ENCODE peak calls at places on chromosomes 6 and 20, in five cellular contexts. Y, X, N, F and L are unnamed samples.

GRCh38 chr6:16471898-16472297 is 233.5 kb downstream of the GMPR start:
- DNase-seq in Y (no peak), X (no peak), N (no peak), F (no peak), L (no peak)

GRCh38 chr6:110949679-110950285 is 8.7 kb upstream of the GTF3C6 start:
- DNase-seq in Y (no peak), X (peak), N (no peak), F (no peak), L (no peak)

GRCh38 chr6:85580878-85581267 is 12.8 kb downstream of the SNX14 start:
- DNase-seq in Y (no peak), X (peak), N (no peak), F (no peak), L (no peak)

GRCh38 chr6:168121308-168121665 is 42.3 kb upstream of the FRMD1 start:
- DNase-seq in Y (peak), X (no peak), N (no peak), F (peak), L (peak)

GRCh38 chr6:451847-452246 is 60.3 kb downstream of the IRF4 start:
- DNase-seq in Y (no peak), X (no peak), N (no peak), F (no peak), L (no peak)

GRCh38 chr20:21515300-21516179 is 1.7 kb upstream of the NKX2-2 start:
- DNase-seq in Y (no peak), X (no peak), N (no peak), F (peak), L (no peak)

GRCh38 chr20:6501061-6501460 is 266.4 kb upstream of the BMP2 start:
- DNase-seq in Y (no peak), X (peak), N (no peak), F (no peak), L (no peak)

GRCh38 chr20:58043122-58043865 is 185.2 kb downstream of the ANKRD60 start:
- DNase-seq in Y (no peak), X (no peak), N (no peak), F (no peak), L (no peak)

GRCh38 chr6:20700375-20700774 is 166.1 kb downstream of the CDKAL1 start:
- DNase-seq in Y (no peak), X (no peak), N (no peak), F (no peak), L (no peak)

GRCh38 chr6:15044948-15045347 is 200.9 kb upstream of the JARID2 start:
- DNase-seq in Y (no peak), X (no peak), N (no peak), F (no peak), L (no peak)

GRCh38 chr6:11632231-11632630 is 94.7 kb downstream of the TMEM170B start:
- DNase-seq in Y (no peak), X (no peak), N (peak), F (no peak), L (no peak)

GRCh38 chr6:90643366-90643765 is 56.5 kb upstream of the MAP3K7 start:
- DNase-seq in Y (no peak), X (no peak), N (no peak), F (no peak), L (no peak)

GRCh38 chr20:22579711-22580697 is 4.4 kb downstream of the FOXA2 start:
- DNase-seq in Y (no peak), X (no peak), N (peak), F (no peak), L (no peak)

GRCh38 chr6:89352329-89353117 is at the start of gene UBE2J1:
- DNase-seq in Y (peak), X (peak), N (peak), F (peak), L (peak)

GRCh38 chr6:31114540-31114876 is at the start of gene PSORS1C1:
- DNase-seq in Y (no peak), X (peak), N (peak), F (no peak), L (no peak)

GRCh38 chr20:36465109-36466080 is 75.9 kb upstream of the MYL9 start:
- DNase-seq in Y (no peak), X (peak), N (no peak), F (no peak), L (no peak)

GRCh38 chr20:17628101-17628841 is 53.8 kb downstream of the RRBP1 start:
- DNase-seq in Y (no peak), X (no peak), N (peak), F (no peak), L (no peak)

DNA sequence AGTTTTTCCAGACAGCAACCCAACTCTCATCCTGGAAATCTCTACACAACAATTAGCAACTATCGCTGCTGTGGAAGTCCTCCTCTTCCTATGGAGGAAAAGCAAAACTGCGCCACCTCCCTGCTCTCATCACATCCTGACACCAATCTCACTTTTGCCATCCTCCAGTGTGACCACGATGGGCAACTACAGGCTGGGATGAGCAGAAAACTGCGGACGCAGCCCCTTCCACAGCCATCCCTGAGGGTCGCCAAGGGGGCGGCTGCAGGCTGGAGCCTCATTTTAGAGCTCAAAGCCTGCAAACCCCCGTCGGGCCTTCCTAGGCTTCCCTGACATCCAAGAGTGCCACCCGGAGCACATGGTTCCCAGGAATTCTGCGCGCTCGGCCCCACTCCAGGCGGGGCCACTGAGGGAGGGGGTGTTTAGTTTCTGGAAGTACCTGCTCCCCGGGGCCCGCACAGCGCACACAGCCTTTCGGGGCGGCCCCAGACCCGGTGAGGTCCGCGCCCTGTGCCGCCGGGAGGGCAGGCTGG is 1.2 kb downstream of the TCFL5 start:
- DNase-seq in Y (no peak), X (peak), N (no peak), F (no peak), L (no peak)
- TF ChIP-seq CTCF in Y (no peak), X (peak), N (no peak), F (no peak), L (no peak)

DNA sequence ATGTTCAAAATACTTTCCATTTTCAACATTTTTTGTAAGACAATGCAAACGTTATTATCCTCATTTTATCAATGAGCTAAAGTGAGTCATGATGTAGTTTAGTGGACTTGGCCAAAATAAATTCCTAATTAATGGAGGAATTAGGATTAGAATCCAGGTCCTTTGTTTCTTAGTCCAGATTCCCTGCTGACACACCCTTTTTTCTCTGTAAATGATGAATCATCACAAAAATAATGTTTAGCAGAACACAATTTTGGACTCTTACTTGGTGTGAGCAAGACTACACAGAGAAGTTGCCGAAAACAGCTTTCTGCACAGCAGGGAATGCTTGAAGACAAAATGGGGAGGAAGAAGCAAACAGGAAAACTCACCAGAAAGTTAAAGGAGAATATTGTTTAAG is 393.1 kb downstream of the GJA1 start:
- DNase-seq in Y (no peak), X (peak), N (no peak), F (no peak), L (no peak)
- TF ChIP-seq CTCF in Y (no peak), X (no peak), N (no peak), F (no peak), L (no peak)

DNA sequence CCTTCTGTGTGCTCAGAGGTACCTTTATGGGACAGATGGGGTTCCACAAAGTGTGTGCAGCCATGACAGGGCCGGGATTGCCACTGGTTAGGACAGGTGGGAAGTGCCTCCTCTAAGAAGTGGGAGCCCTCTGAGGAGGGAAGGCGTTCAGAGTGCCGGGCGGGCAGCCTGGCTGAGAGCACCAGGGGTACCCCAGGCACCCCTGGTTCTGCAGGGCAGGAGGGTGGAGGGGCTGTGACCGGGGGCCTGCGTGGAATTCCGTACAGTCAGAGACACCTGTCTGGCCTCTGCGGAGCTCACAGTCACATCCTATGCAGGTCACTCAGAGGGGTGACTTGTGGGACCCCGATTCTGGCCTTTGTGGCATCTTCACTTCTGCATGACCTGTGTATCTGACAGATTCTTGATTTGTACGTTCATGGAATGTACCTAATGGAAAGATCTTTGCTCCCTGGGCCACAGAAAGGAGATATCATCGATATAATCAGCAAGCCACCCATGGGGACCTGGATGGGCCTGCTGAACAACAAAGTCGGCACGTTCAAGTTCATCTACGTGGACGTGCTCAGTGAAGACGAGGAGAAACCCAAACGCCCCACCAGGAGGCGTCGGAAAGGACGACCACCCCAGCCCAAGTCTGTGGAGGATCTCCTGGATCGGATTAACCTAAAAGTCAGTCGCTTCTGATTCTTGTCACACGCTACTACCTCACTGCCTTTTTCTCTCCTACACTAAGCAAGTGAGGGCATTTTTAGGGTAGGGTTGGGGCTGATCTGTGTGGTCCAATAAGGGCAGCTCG is 190.9 kb downstream of the SASH1 start:
- DNase-seq in Y (no peak), X (no peak), N (no peak), F (no peak), L (no peak)
- TF ChIP-seq CTCF in Y (no peak), X (no peak), N (no peak), F (no peak), L (no peak)

DNA sequence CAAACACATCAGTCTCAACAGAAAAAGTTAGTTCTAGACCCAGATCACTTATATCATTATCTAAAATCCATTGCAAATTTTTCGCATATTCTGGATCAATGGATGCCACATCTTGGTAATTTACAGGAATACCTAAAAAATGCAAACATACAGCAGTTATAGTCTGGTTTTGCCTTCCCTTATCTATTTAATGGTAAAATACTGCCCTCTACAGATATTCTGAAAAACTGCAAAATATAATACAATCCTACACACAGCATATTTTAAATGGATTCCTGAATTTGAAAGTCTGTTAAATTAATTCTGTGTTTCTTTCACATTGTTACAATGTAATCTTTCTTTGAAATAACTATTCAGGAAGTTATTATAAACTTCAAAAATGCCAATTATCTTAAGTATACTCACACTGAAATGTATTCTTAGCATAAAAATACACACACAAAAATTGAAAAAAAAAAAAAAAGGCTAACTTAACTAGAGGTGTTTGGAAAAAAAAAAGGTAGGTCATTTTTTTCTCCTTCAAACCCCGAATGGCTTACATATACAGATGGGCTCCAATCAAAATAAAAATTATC is 88.4 kb downstream of the HACE1 start:
- DNase-seq in Y (no peak), X (peak), N (no peak), F (no peak), L (no peak)
- TF ChIP-seq CTCF in Y (no peak), X (peak), N (peak), F (peak), L (peak)

GRCh38 chr20:20439602-20440001 is 71.7 kb downstream of the INSM1 start:
- DNase-seq in Y (no peak), X (no peak), N (no peak), F (no peak), L (no peak)
- TF ChIP-seq CTCF in Y (no peak), X (no peak), N (no peak), F (no peak), L (no peak)

GRCh38 chr6:148701393-148701774 is 45.4 kb upstream of the UST start:
- DNase-seq in Y (no peak), X (no peak), N (no peak), F (no peak), L (no peak)

GRCh38 chr6:148697895-148698440 is 48.9 kb upstream of the UST start:
- DNase-seq in Y (no peak), X (no peak), N (no peak), F (no peak), L (no peak)

GRCh38 chr6:148698671-148699180 is 48.1 kb upstream of the UST start:
- DNase-seq in Y (no peak), X (no peak), N (no peak), F (no peak), L (no peak)

GRCh38 chr6:148700713-148701392 is 46.0 kb upstream of the UST start:
- DNase-seq in Y (no peak), X (peak), N (no peak), F (peak), L (no peak)

GRCh38 chr6:148700047-148700712 is 46.6 kb upstream of the UST start:
- DNase-seq in Y (no peak), X (peak), N (no peak), F (no peak), L (no peak)
- TF ChIP-seq CTCF in Y (no peak), X (no peak), N (no peak), F (no peak), L (no peak)

DNA sequence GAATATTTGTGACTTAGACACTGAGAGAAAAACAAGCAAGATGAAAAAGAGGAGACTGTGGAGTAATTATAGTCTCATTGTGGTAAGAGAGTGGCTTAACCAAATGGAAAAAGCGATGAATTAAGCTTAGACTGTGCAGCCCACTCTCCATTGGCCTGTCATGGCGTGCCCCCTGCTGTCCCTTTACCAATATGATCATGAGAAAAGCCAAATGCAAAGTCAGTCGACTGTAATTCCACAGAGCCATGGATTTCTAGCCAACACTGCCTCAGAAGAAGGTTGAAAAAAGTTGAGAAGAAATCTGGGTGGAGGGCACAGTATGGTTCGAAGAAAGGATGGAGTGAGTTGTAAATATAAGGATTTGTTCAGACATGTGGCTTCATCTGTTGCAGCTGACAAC is 251.3 kb downstream of the DOK5 start:
- DNase-seq in Y (no peak), X (no peak), N (no peak), F (no peak), L (no peak)
- TF ChIP-seq CTCF in Y (no peak), X (no peak), N (no peak), F (no peak), L (no peak)

DNA sequence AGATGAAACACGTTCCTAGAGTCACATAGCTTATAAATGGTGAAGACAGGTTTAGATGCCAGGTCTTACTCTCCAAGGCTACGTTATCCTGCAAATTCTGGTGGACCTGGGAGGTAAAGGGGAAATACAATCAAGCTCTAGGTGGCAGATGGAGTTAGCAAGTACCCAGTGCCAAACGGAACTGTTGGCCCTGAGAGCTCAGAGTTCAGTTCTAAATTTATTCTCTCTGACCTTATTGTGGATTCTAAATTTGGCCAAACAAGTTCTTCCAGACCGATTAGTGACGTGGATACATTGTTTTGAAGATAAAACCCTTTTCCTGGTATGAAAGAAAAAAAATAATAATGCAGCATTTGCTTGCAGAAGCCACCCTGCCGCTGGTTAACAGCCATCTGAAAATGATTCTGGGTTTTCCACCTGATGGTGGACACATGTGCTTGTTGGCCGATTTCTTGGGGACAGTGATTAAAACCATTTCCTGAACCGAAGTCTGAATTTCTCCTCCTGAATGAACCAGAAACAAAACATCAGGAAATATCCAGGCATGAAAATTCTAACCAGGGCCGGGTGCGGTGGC is 32.5 kb downstream of the RIPOR3 start:
- DNase-seq in Y (no peak), X (peak), N (no peak), F (no peak), L (no peak)
- TF ChIP-seq CTCF in Y (no peak), X (no peak), N (no peak), F (no peak), L (no peak)

GRCh38 chr6:108452725-108453195 is 108.0 kb upstream of the FOXO3 start:
- DNase-seq in Y (no peak), X (peak), N (no peak), F (no peak), L (no peak)

GRCh38 chr6:108455688-108456087 is 105.0 kb upstream of the FOXO3 start:
- DNase-seq in Y (no peak), X (no peak), N (no peak), F (no peak), L (no peak)

GRCh38 chr6:108448481-108448880 is 112.2 kb upstream of the FOXO3 start:
- DNase-seq in Y (no peak), X (no peak), N (no peak), F (no peak), L (no peak)

GRCh38 chr6:108454356-108454755 is 106.4 kb upstream of the FOXO3 start:
- DNase-seq in Y (no peak), X (no peak), N (no peak), F (no peak), L (no peak)

DNA sequence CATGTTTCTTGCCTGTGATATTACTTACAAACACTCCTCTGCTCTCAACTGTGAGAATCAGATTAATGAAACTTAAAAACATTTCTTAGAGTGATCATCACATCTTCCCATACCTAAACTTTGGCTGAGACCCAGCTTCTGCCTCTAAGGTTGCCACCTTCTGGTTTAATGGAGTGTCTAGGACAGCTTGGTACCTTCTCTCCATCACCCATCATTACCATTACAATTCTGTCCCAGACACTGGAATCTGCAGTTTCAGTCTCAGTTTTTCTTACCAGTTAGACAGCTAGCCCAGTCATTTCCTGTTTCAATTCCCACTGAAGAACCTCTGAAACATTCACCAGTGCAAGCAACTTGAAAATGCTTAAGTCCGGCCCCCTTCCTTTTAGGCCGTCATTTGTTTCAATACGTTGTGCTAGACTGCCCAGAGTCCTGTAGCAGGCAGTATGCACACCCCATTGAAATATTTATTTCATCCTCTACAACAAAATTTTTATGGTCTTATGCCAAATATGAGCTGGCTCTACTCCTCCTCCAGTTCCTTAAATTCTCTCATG is 107.0 kb upstream of the FOXO3 start:
- DNase-seq in Y (no peak), X (peak), N (no peak), F (no peak), L (no peak)
- TF ChIP-seq CTCF in Y (no peak), X (no peak), N (no peak), F (no peak), L (no peak)

GRCh38 chr6:32970413-32971244 is 2.2 kb downstream of the BRD2 start:
- DNase-seq in Y (peak), X (peak), N (peak), F (peak), L (peak)
- TF ChIP-seq CTCF in Y (no peak), X (no peak), N (no peak), F (no peak), L (no peak)